ENCODE peak calls at places on chromosomes 2 and 18, in four cellular contexts. L is cardiac fibroblast, K is neuronal stem cell, E is cardiac muscle cell. V is an unnamed sample.

GRCh38 chr2:10454505-10454904 is 6.4 kb upstream of the ODC1 start:
- DNase-seq in L (no peak), K (no peak), E (no peak), V (no peak)

GRCh38 chr2:20195431-20195830 is 29.5 kb downstream of the SDC1 start:
- DNase-seq in L (no peak), K (no peak), E (no peak), V (no peak)

GRCh38 chr2:195202163-195202845 is 454.7 kb upstream of the SLC39A10 start:
- DNase-seq in L (no peak), K (no peak), E (no peak), V (no peak)

GRCh38 chr2:177282101-177282573 is 17.6 kb upstream of the NFE2L2 start:
- DNase-seq in L (no peak), K (no peak), E (peak), V (peak)

GRCh38 chr2:108458082-108458481 is 9.1 kb downstream of the GCC2 start:
- DNase-seq in L (no peak), K (no peak), E (no peak), V (no peak)

GRCh38 chr18:14939141-14939540 is 191.2 kb downstream of the ANKRD30B start:
- DNase-seq in L (no peak), K (no peak), E (no peak), V (no peak)

GRCh38 chr2:128370468-128371247 is 52.0 kb upstream of the HS6ST1 start:
- DNase-seq in L (no peak), K (no peak), E (no peak), V (no peak)

GRCh38 chr2:69773201-69773600 is 31.3 kb downstream of the ANXA4 start:
- DNase-seq in L (peak), K (no peak), E (peak), V (no peak)

GRCh38 chr2:175154670-175155082 is 13.3 kb downstream of the ATF2 start:
- DNase-seq in L (peak), K (no peak), E (peak), V (peak)

GRCh38 chr18:63869851-63870250 is 17.7 kb upstream of the SERPINB2 start:
- DNase-seq in L (peak), K (no peak), E (no peak), V (no peak)

GRCh38 chr2:144048631-144049060 is 471.3 kb downstream of the ZEB2 start:
- DNase-seq in L (no peak), K (no peak), E (no peak), V (no peak)

GRCh38 chr2:239307921-239308620 is 92.7 kb downstream of the HDAC4 start:
- DNase-seq in L (no peak), K (no peak), E (no peak), V (no peak)

GRCh38 chr2:203804070-203804469 is 63.5 kb upstream of the CTLA4 start:
- DNase-seq in L (peak), K (no peak), E (peak), V (peak)

GRCh38 chr2:214808481-214808931 is 977 bp downstream of the BARD1 start:
- DNase-seq in L (peak), K (no peak), E (no peak), V (no peak)

GRCh38 chr18:9290171-9290570 is 44.4 kb upstream of the TWSG1 start:
- DNase-seq in L (peak), K (no peak), E (peak), V (peak)

GRCh38 chr2:3320910-3321605 is 56.6 kb downstream of the EIPR1 start:
- DNase-seq in L (no peak), K (no peak), E (no peak), V (no peak)

GRCh38 chr18:22912835-22913234 is 20.3 kb upstream of the RBBP8 start:
- DNase-seq in L (peak), K (no peak), E (peak), V (no peak)

GRCh38 chr2:9937968-9938367 is 13.5 kb upstream of the GRHL1 start:
- DNase-seq in L (no peak), K (no peak), E (no peak), V (no peak)

GRCh38 chr18:58091099-58091611 is 47.1 kb downstream of the NEDD4L start:
- DNase-seq in L (no peak), K (no peak), E (no peak), V (no peak)

GRCh38 chr18:41226186-41226585 is 728.8 kb upstream of the PIK3C3 start:
- DNase-seq in L (peak), K (no peak), E (peak), V (peak)

GRCh38 chr2:22035333-22035964 is 911.7 kb downstream of the TDRD15 start:
- DNase-seq in L (no peak), K (no peak), E (peak), V (no peak)

GRCh38 chr2:41610501-41611242 is 437.1 kb upstream of the PKDCC start:
- DNase-seq in L (peak), K (no peak), E (peak), V (no peak)

GRCh38 chr2:215537621-215538020 is 101.8 kb upstream of the FN1 start:
- DNase-seq in L (peak), K (no peak), E (peak), V (peak)

GRCh38 chr2:152466041-152466440 is 131.1 kb downstream of the FMNL2 start:
- DNase-seq in L (peak), K (no peak), E (peak), V (no peak)

GRCh38 chr2:48984922-48985321 is 169.4 kb downstream of the FSHR start:
- DNase-seq in L (no peak), K (no peak), E (no peak), V (no peak)

GRCh38 chr2:96963316-96963715 is 23.1 kb downstream of the FAM178B start:
- DNase-seq in L (no peak), K (no peak), E (no peak), V (no peak)

GRCh38 chr18:10022365-10022764 is 108.5 kb downstream of the VAPA start:
- DNase-seq in L (no peak), K (no peak), E (no peak), V (no peak)

GRCh38 chr18:58300867-58301266 is 256.8 kb downstream of the NEDD4L start:
- DNase-seq in L (no peak), K (no peak), E (no peak), V (no peak)

GRCh38 chr2:224982226-224982625 is 60.0 kb downstream of the DOCK10 start:
- DNase-seq in L (peak), K (no peak), E (peak), V (no peak)

GRCh38 chr2:85853499-85854165 is 35.2 kb downstream of the ST3GAL5 start:
- DNase-seq in L (no peak), K (no peak), E (no peak), V (no peak)
- H3K4me3 ChIP-seq in L (no peak), K (no peak), E (no peak), V (no peak)

GRCh38 chr2:75200140-75200985 is 1.0 kb upstream of the TACR1 start:
- DNase-seq in L (peak), K (peak), E (peak), V (no peak)
- H3K4me3 ChIP-seq in L (peak), K (peak), E (peak), V (peak)

GRCh38 chr18:12036201-12036751 is 55.0 kb downstream of the IMPA2 start:
- DNase-seq in L (no peak), K (no peak), E (no peak), V (no peak)

GRCh38 chr18:12035481-12035880 is 54.2 kb downstream of the IMPA2 start:
- DNase-seq in L (no peak), K (no peak), E (no peak), V (no peak)

GRCh38 chr18:12038661-12039417 is 54.8 kb upstream of the ANKRD62 start:
- DNase-seq in L (peak), K (peak), E (peak), V (peak)

GRCh38 chr18:12041561-12041960 is 52.1 kb upstream of the ANKRD62 start:
- DNase-seq in L (peak), K (no peak), E (peak), V (peak)

GRCh38 chr18:12038082-12038660 is 55.5 kb upstream of the ANKRD62 start:
- DNase-seq in L (peak), K (peak), E (peak), V (no peak)
- H3K4me3 ChIP-seq in L (no peak), K (peak), E (peak), V (no peak)

GRCh38 chr2:188892632-188893031 is 81.5 kb upstream of the COL3A1 start:
- DNase-seq in L (no peak), K (no peak), E (peak), V (peak)

GRCh38 chr2:188898261-188898660 is 75.9 kb upstream of the COL3A1 start:
- DNase-seq in L (no peak), K (no peak), E (no peak), V (peak)

GRCh38 chr2:188894979-188895378 is 79.2 kb upstream of the COL3A1 start:
- DNase-seq in L (no peak), K (no peak), E (no peak), V (no peak)

GRCh38 chr2:188894028-188894427 is 80.1 kb upstream of the COL3A1 start:
- DNase-seq in L (no peak), K (no peak), E (no peak), V (no peak)

GRCh38 chr2:188897096-188897495 is 77.1 kb upstream of the COL3A1 start:
- DNase-seq in L (peak), K (no peak), E (peak), V (peak)
- H3K4me3 ChIP-seq in L (no peak), K (no peak), E (no peak), V (no peak)

GRCh38 chr2:13480057-13480456 is 763.3 kb downstream of the TRIB2 start:
- DNase-seq in L (no peak), K (no peak), E (no peak), V (no peak)
- H3K4me3 ChIP-seq in L (no peak), K (no peak), E (no peak), V (no peak)

DNA sequence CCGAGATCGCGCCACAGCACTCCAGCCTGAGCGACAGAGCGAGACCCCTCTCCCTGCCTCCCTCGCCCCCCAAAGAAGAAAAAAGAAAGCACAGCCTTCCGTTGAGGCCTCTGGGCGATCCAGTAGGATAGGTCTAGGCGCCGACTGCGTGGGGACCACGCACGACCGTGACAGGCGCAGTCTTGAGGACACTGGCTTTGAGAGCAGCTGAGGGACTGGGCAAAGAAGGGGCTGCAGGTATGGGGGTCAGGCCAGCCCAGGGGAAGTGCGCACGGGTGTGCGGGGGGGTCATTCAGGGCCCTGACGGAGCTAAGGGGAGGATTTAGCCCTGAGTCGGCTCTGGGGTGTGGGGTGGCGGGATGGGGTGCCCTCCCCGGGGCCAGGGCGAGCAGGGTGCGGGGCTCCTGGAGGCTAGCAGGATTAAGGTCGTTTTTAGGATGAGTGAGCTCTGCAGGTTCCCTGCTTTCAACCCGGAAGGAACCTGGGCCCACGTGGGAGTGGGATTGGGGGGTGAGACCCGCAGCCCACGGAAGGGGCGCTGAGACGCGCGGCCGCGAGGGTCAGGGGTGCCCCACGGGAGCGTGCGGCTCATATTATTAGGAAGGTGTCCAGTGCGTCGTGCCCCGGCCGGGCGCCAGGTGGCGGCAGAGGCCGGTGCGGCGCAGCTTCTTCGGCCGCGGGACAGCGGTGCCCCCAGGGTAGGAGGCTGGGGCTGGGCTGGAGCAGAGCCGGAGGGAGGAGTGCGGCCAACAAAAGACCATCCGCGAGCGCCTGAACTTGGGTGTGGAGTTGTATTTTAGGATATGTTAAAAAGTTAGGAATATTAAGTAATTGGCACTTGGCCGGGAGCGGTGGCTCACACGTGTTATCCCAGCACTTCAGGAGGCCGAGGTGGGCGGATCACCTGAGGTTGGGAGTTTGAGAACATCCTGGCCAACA is 20.5 kb upstream of the ZNF236 start:
- DNase-seq in L (peak), K (peak), E (peak), V (no peak)
- H3K4me3 ChIP-seq in L (peak), K (peak), E (peak), V (peak)

DNA sequence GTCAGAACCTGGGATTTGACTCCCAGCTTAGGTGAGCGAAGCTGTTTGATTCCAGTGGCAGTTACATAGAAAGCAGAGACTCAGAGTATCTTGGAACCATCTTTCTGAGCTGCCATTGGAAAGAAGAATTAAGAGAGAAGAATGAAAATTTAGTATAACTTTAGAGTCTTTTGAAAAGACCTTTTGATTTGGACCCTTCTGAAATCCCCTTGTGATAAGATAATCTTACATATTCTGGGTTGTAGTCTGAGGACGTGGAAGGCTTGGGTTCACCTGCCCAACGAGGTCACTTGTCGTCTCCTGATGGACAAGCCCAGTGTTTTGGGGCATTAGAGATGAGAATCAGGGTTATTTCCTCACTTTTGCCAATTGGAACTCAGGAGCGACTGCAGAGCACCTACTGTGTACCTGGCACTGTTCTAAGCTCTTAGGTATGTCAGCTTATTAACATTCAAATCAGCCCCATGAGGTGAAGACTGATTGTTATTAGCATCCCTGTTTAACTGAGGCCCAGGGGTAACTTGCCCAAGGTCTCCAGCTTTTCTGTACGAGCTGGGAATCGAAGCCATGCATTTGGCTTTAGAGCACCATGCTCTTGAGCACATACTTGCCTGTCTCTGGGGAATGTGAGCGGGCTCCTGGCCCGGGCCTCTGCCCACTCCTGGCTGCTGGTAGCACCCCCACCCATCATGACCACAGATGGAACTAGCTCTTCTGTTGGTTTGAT is 2.9 kb downstream of the HK2 start:
- DNase-seq in L (no peak), K (no peak), E (no peak), V (no peak)
- H3K4me3 ChIP-seq in L (peak), K (no peak), E (peak), V (peak)

GRCh38 chr2:199456383-199457146 is 1.2 kb downstream of the SATB2 start:
- DNase-seq in L (peak), K (no peak), E (no peak), V (no peak)
- H3K4me3 ChIP-seq in L (peak), K (peak), E (peak), V (peak)

GRCh38 chr2:229889023-229889422 is 32.8 kb downstream of the TRIP12 start:
- DNase-seq in L (no peak), K (no peak), E (no peak), V (no peak)
- H3K4me3 ChIP-seq in L (no peak), K (no peak), E (no peak), V (no peak)